ENCODE peak calls at places on chromosomes 16 and 17, in nine cellular contexts. T, W, U, V, J, I, P, M and D are unnamed samples.

GRCh38 chr16:77322757-77323156 is 112.1 kb downstream of the ADAMTS18 start:
- DNase-seq in M (no peak), P (no peak), U (no peak), I (no peak), V (no peak), T (no peak), W (peak), J (no peak), D (no peak)

GRCh38 chr17:70375406-70375805 is 206.1 kb downstream of the KCNJ2 start:
- DNase-seq in W (no peak), J (no peak), P (no peak), V (no peak), T (no peak), M (no peak), I (no peak), U (no peak), D (no peak)

GRCh38 chr16:50305441-50306061 is 39.2 kb downstream of the ADCY7 start:
- DNase-seq in W (no peak), T (no peak), M (no peak), J (no peak), V (no peak), U (no peak), I (no peak), P (no peak), D (peak)

GRCh38 chr17:76273435-76273921 is 8.3 kb downstream of the UBALD2 start:
- DNase-seq in P (no peak), M (no peak), U (no peak), J (no peak), W (no peak), I (no peak), V (no peak), T (no peak), D (no peak)

GRCh38 chr16:65225488-65225887 is 103.6 kb upstream of the CDH11 start:
- DNase-seq in U (no peak), M (no peak), T (no peak), W (no peak), I (no peak), J (no peak), V (no peak), P (no peak), D (no peak)

GRCh38 chr16:89071686-89072182 is 21.9 kb upstream of the ACSF3 start:
- DNase-seq in W (peak), P (no peak), U (no peak), M (no peak), I (no peak), V (no peak), J (no peak), T (no peak), D (no peak)

GRCh38 chr17:76452102-76452645 is 778 bp downstream of the UBE2O start:
- DNase-seq in P (no peak), U (no peak), J (no peak), W (peak), M (no peak), I (no peak), T (no peak), V (no peak), D (no peak)

GRCh38 chr17:30824002-30824355 is 513 bp downstream of the CRLF3 start:
- DNase-seq in V (no peak), P (no peak), T (no peak), I (no peak), W (peak), U (peak), M (no peak), J (no peak), D (no peak)

GRCh38 chr17:49012893-49013255 is 15.7 kb downstream of the IGF2BP1 start:
- DNase-seq in T (no peak), U (no peak), W (no peak), P (no peak), I (no peak), M (no peak), J (no peak), V (no peak), D (no peak)

GRCh38 chr17:78759969-78760352 is 22.1 kb downstream of the CYTH1 start:
- DNase-seq in W (no peak), I (no peak), J (no peak), M (no peak), P (no peak), T (no peak), V (no peak), U (no peak), D (no peak)

GRCh38 chr16:73268311-73268997 is 220.5 kb upstream of the ZFHX3 start:
- DNase-seq in T (no peak), J (no peak), I (peak), U (peak), W (no peak), M (no peak), P (no peak), V (no peak), D (no peak)

GRCh38 chr17:74592087-74592990 is at the start of gene CD300LD:
- DNase-seq in M (no peak), T (no peak), V (no peak), P (no peak), I (no peak), U (no peak), J (no peak), W (no peak), D (no peak)

GRCh38 chr17:47225436-47225858 is 16.3 kb downstream of the MYL4 start:
- DNase-seq in U (peak), W (peak), I (peak), P (no peak), T (peak), V (peak), M (peak), J (peak), D (no peak)

GRCh38 chr17:36641877-36642845 is 40.8 kb downstream of the MRM1 start:
- DNase-seq in I (no peak), V (no peak), W (peak), P (no peak), J (no peak), M (no peak), U (no peak), T (no peak), D (no peak)

GRCh38 chr17:72539981-72540897 is 419.4 kb downstream of the SOX9 start:
- DNase-seq in W (peak), V (no peak), J (peak), M (peak), I (peak), T (peak), P (peak), U (peak), D (no peak)

GRCh38 chr16:66290431-66290830 is 76.1 kb upstream of the CDH5 start:
- DNase-seq in V (no peak), J (no peak), I (no peak), W (no peak), U (no peak), T (no peak), M (no peak), P (no peak), D (peak)

GRCh38 chr17:8706431-8706830 is 38.2 kb downstream of the CCDC42 start:
- DNase-seq in W (no peak), I (no peak), P (no peak), T (no peak), M (no peak), J (no peak), V (no peak), U (no peak), D (no peak)

GRCh38 chr17:50767446-50767845 is at the start of gene ANKRD40CL:
- DNase-seq in J (no peak), I (no peak), M (no peak), T (no peak), V (no peak), P (no peak), W (peak), U (no peak), D (no peak)

GRCh38 chr17:64073771-64074703 is 53.6 kb upstream of the ICAM2 start:
- DNase-seq in P (no peak), V (no peak), J (no peak), T (no peak), U (no peak), I (no peak), M (no peak), W (no peak), D (no peak)

GRCh38 chr17:37098910-37099664 is 150.3 kb downstream of the AATF start:
- DNase-seq in V (no peak), U (no peak), W (no peak), P (no peak), T (peak), J (no peak), I (peak), M (no peak), D (no peak)

GRCh38 chr16:27228621-27229501 is 25.5 kb downstream of the KDM8 start:
- DNase-seq in W (no peak), M (no peak), U (no peak), I (no peak), P (no peak), V (no peak), T (no peak), J (no peak), D (no peak)

GRCh38 chr16:84292032-84292431 is 2.6 kb upstream of the WFDC1 start:
- DNase-seq in T (no peak), M (no peak), I (no peak), W (no peak), V (no peak), J (no peak), P (no peak), U (peak), D (no peak)

GRCh38 chr17:14776791-14777190 is 475.9 kb downstream of the HS3ST3B1 start:
- DNase-seq in M (no peak), U (peak), I (peak), T (peak), J (no peak), W (no peak), P (no peak), V (no peak), D (no peak)

GRCh38 chr17:74785096-74785980 is 9.2 kb upstream of the NAT9 start:
- DNase-seq in T (no peak), M (no peak), U (no peak), V (no peak), J (no peak), I (no peak), W (no peak), P (no peak), D (no peak)

GRCh38 chr16:8430401-8430800 is 159.9 kb downstream of the TMEM114 start:
- DNase-seq in T (no peak), V (no peak), J (no peak), M (no peak), P (no peak), I (no peak), U (no peak), W (no peak), D (no peak)

GRCh38 chr16:11383481-11384183 is 38.4 kb downstream of the RMI2 start:
- DNase-seq in W (no peak), P (no peak), I (no peak), J (no peak), U (no peak), T (no peak), V (no peak), M (no peak), D (no peak)

GRCh38 chr17:42679492-42680330 is 1.9 kb downstream of the CCR10 start:
- DNase-seq in J (peak), T (peak), V (no peak), M (no peak), U (peak), W (peak), I (peak), P (peak), D (no peak)

GRCh38 chr16:67672739-67673662 is 6.4 kb downstream of the C16orf86 start:
- DNase-seq in M (peak), J (peak), P (no peak), V (peak), U (peak), W (peak), T (peak), I (peak), D (no peak)

GRCh38 chr16:47395733-47396503 is 64.9 kb downstream of the ITFG1 start:
- DNase-seq in P (no peak), T (no peak), M (no peak), U (no peak), V (no peak), J (no peak), W (no peak), I (no peak), D (no peak)

GRCh38 chr16:54175552-54176375 is 110.8 kb downstream of the IRX3 start:
- DNase-seq in I (no peak), T (no peak), J (no peak), M (no peak), P (no peak), W (no peak), V (no peak), U (peak), D (no peak)

GRCh38 chr16:73068546-73069401 is 20.8 kb upstream of the ZFHX3 start:
- DNase-seq in I (peak), U (peak), M (no peak), V (peak), W (peak), J (peak), P (no peak), T (peak), D (peak)

GRCh38 chr17:33749171-33749570 is 456.1 kb upstream of the ASIC2 start:
- DNase-seq in P (no peak), U (no peak), J (no peak), V (no peak), I (no peak), W (no peak), T (no peak), M (no peak), D (no peak)

GRCh38 chr17:33753452-33753851 is 460.4 kb upstream of the ASIC2 start:
- DNase-seq in W (no peak), J (no peak), U (no peak), I (no peak), M (no peak), V (no peak), T (no peak), P (no peak), D (no peak)

GRCh38 chr17:33750943-33751701 is 458.0 kb upstream of the ASIC2 start:
- DNase-seq in W (peak), T (peak), J (peak), I (peak), P (peak), U (peak), V (peak), M (peak), D (no peak)

GRCh38 chr17:33756021-33756420 is 462.9 kb upstream of the ASIC2 start:
- DNase-seq in U (no peak), I (no peak), J (no peak), V (no peak), T (no peak), P (no peak), M (no peak), W (no peak), D (no peak)

GRCh38 chr17:33751702-33752065 is 458.6 kb upstream of the ASIC2 start:
- DNase-seq in T (no peak), W (no peak), U (no peak), I (no peak), P (no peak), M (no peak), J (no peak), V (no peak), D (no peak)
- H3K4me3 ChIP-seq in T (no peak), W (no peak), U (peak), I (no peak), P (no peak), M (no peak), J (no peak), V (no peak), D (no peak)

DNA sequence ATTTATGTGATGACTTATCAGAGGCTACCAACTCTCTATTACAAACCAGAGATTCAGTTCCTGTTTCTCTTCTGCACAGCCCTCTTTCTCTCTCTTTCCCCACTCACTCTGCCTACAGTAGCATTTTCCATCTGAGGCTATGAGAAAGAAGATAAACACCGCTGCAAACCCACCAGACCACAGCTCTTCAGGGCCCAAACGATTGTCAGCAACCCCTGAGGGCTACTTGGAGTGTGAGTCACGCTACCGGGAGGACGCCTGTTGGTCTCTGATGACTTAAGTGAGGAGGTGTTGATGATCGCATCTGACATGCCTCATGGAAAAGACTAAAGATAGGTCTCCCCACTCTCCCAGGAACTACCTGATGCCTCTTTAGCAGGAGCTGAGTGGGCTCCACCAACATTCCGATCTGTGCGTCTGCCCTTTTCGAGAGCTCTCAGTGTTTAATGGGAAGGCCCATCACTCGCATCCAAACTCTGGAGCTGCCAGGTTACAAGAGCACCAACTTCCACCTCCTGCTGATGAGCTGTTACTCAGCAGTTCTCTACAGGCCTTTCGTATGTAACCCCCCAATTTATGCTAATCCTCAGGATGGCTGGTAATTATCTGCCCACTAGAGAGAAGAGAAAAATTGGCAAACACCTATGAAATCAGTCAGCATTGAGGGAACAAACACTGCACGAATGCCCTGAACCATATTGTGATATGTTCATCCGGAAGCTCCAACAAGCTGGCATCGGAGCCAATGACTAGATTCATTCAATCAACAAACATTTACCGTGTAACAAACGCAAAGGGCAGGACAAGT is 9.2 kb downstream of the GRIN2A start:
- DNase-seq in V (no peak), I (no peak), P (no peak), M (no peak), T (peak), J (no peak), U (peak), W (no peak), D (no peak)
- H3K4me3 ChIP-seq in V (no peak), I (no peak), P (no peak), M (no peak), T (no peak), J (no peak), U (no peak), W (no peak), D (no peak)

DNA sequence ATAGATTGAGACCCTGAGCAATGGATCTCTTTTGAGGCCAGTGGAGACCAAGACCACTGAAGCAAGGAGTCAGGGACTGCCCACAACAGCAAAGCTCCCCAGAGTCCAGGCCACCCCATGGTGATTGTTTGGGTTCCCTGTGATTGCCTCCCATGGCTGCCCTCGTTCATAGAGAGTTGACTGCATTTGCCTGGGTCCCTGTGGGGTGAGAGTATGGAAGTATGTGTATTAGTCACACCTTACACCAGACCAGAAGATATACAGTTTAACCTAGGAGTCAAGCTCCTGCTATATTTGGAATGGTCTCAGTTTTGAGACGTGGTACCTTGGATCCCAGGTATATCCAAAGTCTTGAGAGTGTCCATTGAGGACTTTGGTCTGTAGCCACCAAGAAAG is 20.2 kb downstream of the HLF start:
- DNase-seq in W (no peak), I (no peak), P (no peak), T (no peak), U (no peak), M (no peak), V (no peak), J (no peak), D (no peak)
- H3K4me3 ChIP-seq in W (no peak), I (no peak), P (no peak), T (no peak), U (no peak), M (no peak), V (no peak), J (no peak), D (no peak)

GRCh38 chr17:68290955-68291835 is at the start of the genes ARSG and SLC16A6:
- DNase-seq in M (no peak), T (peak), W (peak), I (peak), P (peak), J (peak), V (no peak), U (peak), D (no peak)

GRCh38 chr17:68293490-68294195 is 2.3 kb downstream of the ARSG start:
- DNase-seq in J (no peak), T (no peak), I (no peak), M (no peak), P (no peak), U (no peak), V (no peak), W (no peak), D (no peak)

GRCh38 chr17:68291836-68292688 is 767 bp downstream of the ARSG start:
- DNase-seq in P (peak), J (peak), W (peak), M (peak), U (peak), V (no peak), T (peak), I (peak), D (peak)

GRCh38 chr17:68294196-68294555 is 2.9 kb downstream of the ARSG start:
- DNase-seq in U (no peak), J (no peak), I (no peak), P (no peak), V (no peak), M (no peak), T (no peak), W (no peak), D (no peak)

GRCh38 chr17:68292689-68293040 is 1.4 kb downstream of the ARSG start:
- DNase-seq in P (no peak), T (no peak), W (no peak), U (no peak), V (no peak), M (no peak), I (no peak), J (no peak), D (no peak)
- H3K4me3 ChIP-seq in P (peak), T (no peak), W (no peak), U (no peak), V (no peak), M (peak), I (no peak), J (no peak), D (no peak)

GRCh38 chr17:81345211-81346089 is 49.8 kb upstream of the BAHCC1 start:
- DNase-seq in P (peak), T (peak), M (peak), I (peak), W (peak), J (peak), V (no peak), U (peak), D (peak)
- H3K4me3 ChIP-seq in P (peak), T (peak), M (peak), I (peak), W (peak), J (peak), V (peak), U (peak), D (peak)

GRCh38 chr16:30895592-30896202 is 717 bp upstream of the CTF1 start:
- DNase-seq in I (no peak), V (no peak), P (no peak), U (no peak), J (no peak), T (no peak), W (peak), M (no peak), D (no peak)
- H3K4me3 ChIP-seq in I (peak), V (peak), P (no peak), U (peak), J (no peak), T (peak), W (no peak), M (peak), D (peak)

GRCh38 chr17:17740627-17741237 is 59.5 kb downstream of the RAI1 start:
- DNase-seq in I (no peak), T (peak), V (no peak), W (no peak), M (no peak), U (peak), P (no peak), J (no peak), D (no peak)
- H3K4me3 ChIP-seq in I (no peak), T (no peak), V (no peak), W (no peak), M (no peak), U (no peak), P (no peak), J (no peak), D (no peak)

GRCh38 chr16:57807968-57808528 is 5.8 kb upstream of the KIFC3 start:
- DNase-seq in V (peak), I (peak), P (peak), M (peak), J (peak), T (peak), U (peak), W (peak), D (peak)

GRCh38 chr16:57809843-57810196 is 7.5 kb upstream of the KIFC3 start:
- DNase-seq in P (no peak), I (no peak), J (no peak), V (no peak), T (no peak), U (no peak), W (no peak), M (no peak), D (no peak)

GRCh38 chr16:57809276-57809793 is 7.0 kb upstream of the KIFC3 start:
- DNase-seq in J (no peak), V (no peak), T (no peak), U (no peak), P (no peak), I (no peak), M (no peak), W (no peak), D (no peak)

GRCh38 chr16:57808589-57808988 is 6.3 kb upstream of the KIFC3 start:
- DNase-seq in M (no peak), V (no peak), U (no peak), J (no peak), P (no peak), T (no peak), W (no peak), I (no peak), D (no peak)

GRCh38 chr16:57810197-57811024 is 8.1 kb upstream of the KIFC3 start:
- DNase-seq in M (peak), P (peak), U (peak), W (peak), T (peak), I (peak), J (peak), V (no peak), D (peak)
- H3K4me3 ChIP-seq in M (no peak), P (no peak), U (no peak), W (no peak), T (no peak), I (no peak), J (no peak), V (no peak), D (no peak)